ENCODE peak calls at places on chromosomes 2 and 18, in seven cellular contexts. B, Q, P, Z, G, C and A are unnamed samples.

GRCh38 chr2:159711562-159712193 is 628 bp upstream of the MARCHF7 start:
- DNase-seq in B (no peak), Q (no peak), P (no peak), Z (no peak), G (no peak), C (no peak), A (no peak)

GRCh38 chr2:121902171-121902591 is 146.7 kb downstream of the TSN start:
- DNase-seq in B (no peak), Q (no peak), P (peak), Z (no peak), G (no peak), C (no peak), A (no peak)

GRCh38 chr2:235577404-235578330 is 83.8 kb downstream of the AGAP1 start:
- DNase-seq in B (no peak), Q (no peak), P (peak), Z (no peak), G (no peak), C (no peak), A (no peak)

GRCh38 chr2:212548459-212548815 is 9.8 kb upstream of the ERBB4 start:
- DNase-seq in B (no peak), Q (no peak), P (peak), Z (no peak), G (peak), C (no peak), A (no peak)

GRCh38 chr18:7207366-7207765 is 23.5 kb upstream of the LRRC30 start:
- DNase-seq in B (no peak), Q (no peak), P (peak), Z (no peak), G (no peak), C (no peak), A (no peak)

GRCh38 chr2:219344756-219345458 is 12.4 kb upstream of the RESP18 start:
- DNase-seq in B (no peak), Q (no peak), P (peak), Z (no peak), G (no peak), C (no peak), A (peak)

GRCh38 chr2:136116813-136117390 is 1.0 kb downstream of the CXCR4 start:
- DNase-seq in B (no peak), Q (peak), P (no peak), Z (no peak), G (no peak), C (peak), A (no peak)

GRCh38 chr2:14417586-14417985 is 214.9 kb upstream of the LRATD1 start:
- DNase-seq in B (no peak), Q (no peak), P (no peak), Z (no peak), G (no peak), C (no peak), A (no peak)

GRCh38 chr2:48254839-48255238 is 275.1 kb upstream of the STON1 start:
- DNase-seq in B (no peak), Q (no peak), P (no peak), Z (no peak), G (no peak), C (no peak), A (no peak)

GRCh38 chr2:675051-675450 is 2.2 kb downstream of the TMEM18 start:
- DNase-seq in B (no peak), Q (no peak), P (no peak), Z (no peak), G (no peak), C (no peak), A (no peak)

GRCh38 chr2:111157071-111157661 is 36.5 kb downstream of the BCL2L11 start:
- DNase-seq in B (no peak), Q (no peak), P (no peak), Z (no peak), G (no peak), C (no peak), A (no peak)

GRCh38 chr2:46116616-46117015 is 180.6 kb upstream of the EPAS1 start:
- DNase-seq in B (no peak), Q (no peak), P (peak), Z (no peak), G (no peak), C (no peak), A (no peak)

GRCh38 chr2:28662044-28662443 is 89.6 kb upstream of the PPP1CB start:
- DNase-seq in B (no peak), Q (no peak), P (no peak), Z (no peak), G (no peak), C (peak), A (no peak)

GRCh38 chr2:151329998-151330397 is 27.4 kb upstream of the TNFAIP6 start:
- DNase-seq in B (no peak), Q (no peak), P (no peak), Z (no peak), G (no peak), C (no peak), A (no peak)

GRCh38 chr2:58871469-58872142 is 630.5 kb upstream of the FANCL start:
- DNase-seq in B (no peak), Q (no peak), P (no peak), Z (no peak), G (no peak), C (no peak), A (no peak)

GRCh38 chr2:65263257-65263656 is 35.6 kb downstream of the ACTR2 start:
- DNase-seq in B (no peak), Q (no peak), P (no peak), Z (no peak), G (peak), C (no peak), A (no peak)

GRCh38 chr18:48408727-48409590 is at the start of gene ZBTB7C:
- DNase-seq in B (no peak), Q (peak), P (peak), Z (no peak), G (no peak), C (no peak), A (no peak)

GRCh38 chr2:107621186-107621835 is 205.4 kb upstream of the RGPD4 start:
- DNase-seq in B (no peak), Q (no peak), P (peak), Z (no peak), G (no peak), C (no peak), A (no peak)

GRCh38 chr2:219533930-219534661 is 9.5 kb downstream of the CHPF start:
- DNase-seq in B (no peak), Q (no peak), P (no peak), Z (no peak), G (no peak), C (no peak), A (no peak)

GRCh38 chr2:69798909-69799526 is 30.4 kb upstream of the GMCL1 start:
- DNase-seq in B (no peak), Q (no peak), P (peak), Z (no peak), G (peak), C (no peak), A (no peak)

GRCh38 chr2:241853651-241854341 is 4.9 kb downstream of the PDCD1 start:
- DNase-seq in B (no peak), Q (no peak), P (no peak), Z (no peak), G (no peak), C (peak), A (no peak)

GRCh38 chr2:3447789-3448317 is 68.4 kb downstream of the TRAPPC12 start:
- DNase-seq in B (no peak), Q (no peak), P (peak), Z (no peak), G (no peak), C (no peak), A (no peak)

GRCh38 chr2:38685116-38685735 is 19.3 kb downstream of the GALM start:
- DNase-seq in B (no peak), Q (no peak), P (peak), Z (no peak), G (no peak), C (no peak), A (no peak)

GRCh38 chr2:174635747-174636399 is 38.3 kb upstream of the WIPF1 start:
- DNase-seq in B (no peak), Q (no peak), P (peak), Z (no peak), G (peak), C (no peak), A (no peak)

GRCh38 chr2:53575606-53576360 is 191.8 kb upstream of the CHAC2 start:
- DNase-seq in B (no peak), Q (no peak), P (peak), Z (no peak), G (no peak), C (no peak), A (no peak)